ENCODE peak calls at places on chromosomes 11 and 22, in four cellular contexts. One of them, this sample, is unnamed.

GRCh38 chr11:47998733-47999359 is 18.5 kb downstream of the PTPRJ start:
- DNase-seq in HT1080: no peak
- DNase-seq in AG10803: peak
- DNase-seq in sciatic nerve: no peak
- DNase-seq in this sample: no peak

GRCh38 chr11:133787379-133788103 is 57.8 kb downstream of the SPATA19 start:
- DNase-seq in HT1080: no peak
- DNase-seq in AG10803: no peak
- DNase-seq in sciatic nerve: peak
- DNase-seq in this sample: no peak

GRCh38 chr22:46993626-46994025 is 231.2 kb downstream of the TBC1D22A start:
- DNase-seq in HT1080: no peak
- DNase-seq in AG10803: no peak
- DNase-seq in sciatic nerve: peak
- DNase-seq in this sample: no peak

GRCh38 chr22:23569716-23570115 is 10.4 kb downstream of the IGLL1 start:
- DNase-seq in HT1080: no peak
- DNase-seq in AG10803: no peak
- DNase-seq in sciatic nerve: no peak
- DNase-seq in this sample: no peak

GRCh38 chr11:36253238-36253637 is 36.0 kb downstream of the COMMD9 start:
- DNase-seq in HT1080: no peak
- DNase-seq in AG10803: peak
- DNase-seq in sciatic nerve: no peak
- DNase-seq in this sample: no peak

GRCh38 chr22:18078329-18079041 is 695 bp downstream of the PEX26 start:
- DNase-seq in HT1080: no peak
- DNase-seq in AG10803: peak
- DNase-seq in sciatic nerve: no peak
- DNase-seq in this sample: no peak

GRCh38 chr22:25172153-25172552 is 27.5 kb upstream of the CRYBB3 start:
- DNase-seq in HT1080: peak
- DNase-seq in AG10803: no peak
- DNase-seq in sciatic nerve: no peak
- DNase-seq in this sample: no peak

GRCh38 chr11:1763796-1764661 is at the start of gene CTSD:
- DNase-seq in HT1080: peak
- DNase-seq in AG10803: peak
- DNase-seq in sciatic nerve: peak
- DNase-seq in this sample: peak

GRCh38 chr11:93031386-93031785 is 61.9 kb downstream of the MTNR1B start:
- DNase-seq in HT1080: peak
- DNase-seq in AG10803: peak
- DNase-seq in sciatic nerve: no peak
- DNase-seq in this sample: no peak

GRCh38 chr22:35355744-35356420 is 25.0 kb upstream of the HMOX1 start:
- DNase-seq in HT1080: peak
- DNase-seq in AG10803: peak
- DNase-seq in sciatic nerve: no peak
- DNase-seq in this sample: no peak

GRCh38 chr11:77762426-77762825 is 58.1 kb downstream of the RSF1 start:
- DNase-seq in HT1080: no peak
- DNase-seq in AG10803: no peak
- DNase-seq in sciatic nerve: no peak
- DNase-seq in this sample: no peak

GRCh38 chr11:113398669-113399430 is 11.3 kb downstream of the ANKK1 start:
- DNase-seq in HT1080: no peak
- DNase-seq in AG10803: no peak
- DNase-seq in sciatic nerve: no peak
- DNase-seq in this sample: no peak

GRCh38 chr11:131910491-131911387 is 540.3 kb downstream of the NTM start:
- DNase-seq in HT1080: peak
- DNase-seq in AG10803: peak
- DNase-seq in sciatic nerve: no peak
- DNase-seq in this sample: no peak

GRCh38 chr11:100686476-100686875 is 612 bp upstream of the ARHGAP42 start:
- DNase-seq in HT1080: no peak
- DNase-seq in AG10803: no peak
- DNase-seq in sciatic nerve: no peak
- DNase-seq in this sample: no peak

GRCh38 chr11:8729837-8730696 is 47.5 kb downstream of the RPL27A start:
- DNase-seq in HT1080: no peak
- DNase-seq in AG10803: no peak
- DNase-seq in sciatic nerve: no peak
- DNase-seq in this sample: no peak

GRCh38 chr11:10450451-10451398 is 4.3 kb upstream of the AMPD3 start:
- DNase-seq in HT1080: no peak
- DNase-seq in AG10803: peak
- DNase-seq in sciatic nerve: no peak
- DNase-seq in this sample: no peak

GRCh38 chr11:65658174-65659021 is 4.3 kb downstream of the RELA start:
- DNase-seq in HT1080: no peak
- DNase-seq in AG10803: no peak
- DNase-seq in sciatic nerve: no peak
- DNase-seq in this sample: peak

GRCh38 chr11:10664005-10664404 is 29.6 kb downstream of the IRAG1 start:
- DNase-seq in HT1080: no peak
- DNase-seq in AG10803: no peak
- DNase-seq in sciatic nerve: no peak
- DNase-seq in this sample: no peak

GRCh38 chr11:33721291-33721840 is 14.9 kb downstream of the CD59 start:
- DNase-seq in HT1080: peak
- DNase-seq in AG10803: peak
- DNase-seq in sciatic nerve: peak
- DNase-seq in this sample: no peak

GRCh38 chr11:86874314-86875056 is 74.1 kb downstream of the PRSS23 start:
- DNase-seq in HT1080: peak
- DNase-seq in AG10803: peak
- DNase-seq in sciatic nerve: no peak
- DNase-seq in this sample: no peak

GRCh38 chr22:42404266-42404665 is 27.9 kb downstream of the NFAM1 start:
- DNase-seq in HT1080: no peak
- DNase-seq in AG10803: no peak
- DNase-seq in sciatic nerve: no peak
- DNase-seq in this sample: no peak

GRCh38 chr22:48897959-48898358 is 929.7 kb downstream of the BRD1 start:
- DNase-seq in HT1080: no peak
- DNase-seq in AG10803: no peak
- DNase-seq in sciatic nerve: peak
- DNase-seq in this sample: peak

GRCh38 chr22:45997077-45997774 is 20.3 kb upstream of the WNT7B start:
- DNase-seq in HT1080: peak
- DNase-seq in AG10803: peak
- DNase-seq in sciatic nerve: peak
- DNase-seq in this sample: peak

GRCh38 chr11:1230121-1230455 is 7.2 kb downstream of the MUC5B start:
- DNase-seq in HT1080: no peak
- DNase-seq in AG10803: no peak
- DNase-seq in sciatic nerve: no peak
- DNase-seq in this sample: peak

GRCh38 chr11:67283490-67283963 is 5.6 kb upstream of the ANKRD13D start:
- DNase-seq in HT1080: no peak
- DNase-seq in AG10803: no peak
- DNase-seq in sciatic nerve: no peak
- DNase-seq in this sample: peak

GRCh38 chr11:22920939-22921565 is 60.8 kb upstream of the CCDC179 start:
- DNase-seq in HT1080: peak
- DNase-seq in AG10803: peak
- DNase-seq in sciatic nerve: no peak
- DNase-seq in this sample: no peak

GRCh38 chr22:43878831-43879550 is 12.8 kb downstream of the PNPLA5 start:
- DNase-seq in HT1080: no peak
- DNase-seq in AG10803: no peak
- DNase-seq in sciatic nerve: peak
- DNase-seq in this sample: peak

GRCh38 chr11:235180-235997 is 753 bp downstream of the SIRT3 start:
- DNase-seq in HT1080: no peak
- DNase-seq in AG10803: no peak
- DNase-seq in sciatic nerve: no peak
- DNase-seq in this sample: peak

GRCh38 chr11:17208257-17208999 is 642 bp upstream of the PIK3C2A start:
- DNase-seq in HT1080: no peak
- DNase-seq in AG10803: peak
- DNase-seq in sciatic nerve: no peak
- DNase-seq in this sample: no peak

GRCh38 chr11:87589082-87589481 is 551.3 kb downstream of the TMEM135 start:
- DNase-seq in HT1080: no peak
- DNase-seq in AG10803: no peak
- DNase-seq in sciatic nerve: no peak
- DNase-seq in this sample: no peak

GRCh38 chr11:63592975-63593395 is 21.2 kb downstream of the PLAAT3 start:
- DNase-seq in HT1080: peak
- DNase-seq in AG10803: no peak
- DNase-seq in sciatic nerve: no peak
- DNase-seq in this sample: no peak

GRCh38 chr22:19108807-19109197 is 13.4 kb downstream of the DGCR2 start:
- DNase-seq in HT1080: no peak
- DNase-seq in AG10803: no peak
- DNase-seq in sciatic nerve: no peak
- DNase-seq in this sample: no peak

GRCh38 chr11:59680287-59681154 is 11.7 kb upstream of the PATL1 start:
- DNase-seq in HT1080: peak
- DNase-seq in AG10803: peak
- DNase-seq in sciatic nerve: peak
- DNase-seq in this sample: peak